ENCODE peak calls at places on chromosomes 11 and 22, in nine cellular contexts. A is activated T-cell treated with anti-CD3 and anti-CD28 coated beads for 1 hour; O is NCI-H69; K is effector memory CD4-positive, alpha-beta T cell; E is T-helper 17 cell; G is transverse colon; X is central memory CD4-positive, alpha-beta T cell; V is glutamatergic neuron; P is GM23338. Z is an unnamed sample.

GRCh38 chr22:27329966-27330645 is 471.4 kb downstream of the MN1 start:
- DNase-seq in O (no peak), P (no peak), E (no peak), X (no peak), G (no peak), A (no peak), K (no peak), V (no peak), Z (no peak)

GRCh38 chr11:69114362-69114761 is 41.4 kb upstream of the SMIM38 start:
- DNase-seq in V (no peak), P (no peak), O (no peak), G (no peak), K (no peak), E (no peak), A (no peak), X (no peak), Z (no peak)

GRCh38 chr11:111520565-111520964 is 6.0 kb downstream of the HOATZ start:
- DNase-seq in P (no peak), G (no peak), O (no peak), V (no peak), A (no peak), X (no peak), E (no peak), K (no peak), Z (no peak)

GRCh38 chr11:329886-330253 is 9.2 kb upstream of the IFITM3 start:
- DNase-seq in A (no peak), X (no peak), K (no peak), P (no peak), G (no peak), O (no peak), V (no peak), E (no peak), Z (no peak)

GRCh38 chr11:85974126-85974525 is 94.8 kb downstream of the PICALM start:
- DNase-seq in K (no peak), E (no peak), A (no peak), V (no peak), G (no peak), O (no peak), P (no peak), X (no peak), Z (no peak)

GRCh38 chr11:69721745-69722144 is 17.9 kb upstream of the FGF19 start:
- DNase-seq in E (no peak), O (peak; percentile 19), V (no peak), A (no peak), X (no peak), P (peak; percentile 59), K (no peak), G (no peak), Z (no peak)

GRCh38 chr22:22390989-22391388 is 117.6 kb downstream of the ZNF280B start:
- DNase-seq in A (no peak), K (no peak), V (no peak), O (no peak), G (no peak), E (no peak), P (no peak), X (no peak), Z (no peak)

GRCh38 chr11:62573006-62573591 is 592 bp downstream of the EEF1G start:
- DNase-seq in G (no peak), V (no peak), K (no peak), P (peak; percentile 26), O (peak; percentile 51), E (no peak), A (no peak), X (no peak), Z (no peak)

GRCh38 chr11:120141144-120142071 is 3.5 kb upstream of the TRIM29 start:
- DNase-seq in X (no peak), O (peak; percentile 29), G (no peak), V (no peak), E (no peak), P (no peak), K (no peak), A (no peak), Z (no peak)

GRCh38 chr11:133520707-133521106 is 11.6 kb downstream of the OPCML start:
- DNase-seq in G (no peak), X (no peak), P (no peak), O (no peak), A (no peak), E (no peak), K (no peak), V (no peak), Z (no peak)

GRCh38 chr11:59710136-59710847 is 3.4 kb downstream of the OR10V1 start:
- DNase-seq in X (no peak), K (no peak), P (no peak), A (no peak), G (no peak), E (no peak), V (no peak), O (no peak), Z (no peak)

GRCh38 chr11:27838674-27839073 is 138.4 kb upstream of the BDNF start:
- DNase-seq in K (no peak), G (no peak), O (no peak), X (no peak), V (no peak), A (no peak), E (no peak), P (no peak), Z (no peak)

GRCh38 chr11:132177106-132177505 is 806.7 kb downstream of the NTM start:
- DNase-seq in X (no peak), G (no peak), A (no peak), P (peak; percentile 80), O (no peak), K (no peak), E (no peak), V (no peak), Z (no peak)

GRCh38 chr11:73439002-73439843 is 63.0 kb downstream of the RELT start:
- DNase-seq in A (no peak), G (peak; percentile 23), O (no peak), X (no peak), K (no peak), E (no peak), V (no peak), P (no peak), Z (no peak)

GRCh38 chr11:112831041-112831440 is 130.2 kb upstream of the NCAM1 start:
- DNase-seq in E (no peak), K (no peak), X (no peak), O (no peak), G (no peak), P (no peak), V (no peak), A (no peak), Z (no peak)

GRCh38 chr22:27123880-27124279 is 466.5 kb downstream of the MIAT start:
- DNase-seq in K (no peak), G (no peak), X (no peak), V (no peak), O (no peak), P (no peak), E (no peak), A (no peak), Z (no peak)

GRCh38 chr11:110022548-110022947 is 70.6 kb upstream of the ZC3H12C start:
- DNase-seq in K (no peak), X (no peak), A (no peak), P (no peak), O (no peak), E (no peak), V (no peak), G (no peak), Z (no peak)

GRCh38 chr11:80846442-80846841 is 1405.6 kb upstream of the TENM4 start:
- DNase-seq in V (no peak), E (no peak), A (no peak), X (no peak), P (no peak), O (no peak), K (no peak), G (no peak), Z (no peak)

GRCh38 chr11:86990520-86990919 is 35.3 kb upstream of the FZD4 start:
- DNase-seq in O (peak; percentile 50), G (no peak), A (no peak), P (peak; percentile 81), V (no peak), E (no peak), X (no peak), K (no peak), Z (no peak)

GRCh38 chr11:44893250-44894216 is 57.1 kb downstream of the TP53I11 start:
- DNase-seq in G (no peak), P (no peak), O (peak; percentile 91), V (no peak), X (no peak), E (no peak), K (no peak), A (no peak), Z (no peak)

GRCh38 chr11:78344114-78344513 is 73.5 kb downstream of the GAB2 start:
- DNase-seq in V (no peak), A (no peak), O (peak; percentile 54), P (no peak), E (no peak), G (no peak), K (no peak), X (no peak), Z (no peak)

GRCh38 chr11:12724301-12725046 is 50.3 kb downstream of the TEAD1 start:
- DNase-seq in V (no peak), E (no peak), X (no peak), A (no peak), K (no peak), O (peak; percentile 100), P (peak; percentile 95), G (peak; percentile 91), Z (no peak)

GRCh38 chr11:17528181-17528691 is 16.0 kb downstream of the USH1C start:
- DNase-seq in K (peak; percentile 16), P (peak; percentile 87), A (peak; percentile 14), O (peak; percentile 67), V (peak; percentile 87), G (peak; percentile 52), X (peak; percentile 5), E (no peak), Z (peak; percentile 34)

GRCh38 chr11:83948205-83948604 is 662.0 kb upstream of the CCDC90B start:
- DNase-seq in A (no peak), G (no peak), P (peak; percentile 28), K (no peak), X (no peak), E (no peak), V (no peak), O (peak; percentile 87), Z (no peak)

GRCh38 chr11:100528872-100529416 is 158.1 kb upstream of the ARHGAP42 start:
- DNase-seq in A (no peak), G (no peak), P (no peak), X (no peak), V (no peak), E (no peak), O (peak; percentile 25), K (no peak), Z (no peak)

GRCh38 chr11:12175694-12176241 is 65.4 kb downstream of the MICAL2 start:
- DNase-seq in G (no peak), A (no peak), P (no peak), K (no peak), O (no peak), V (no peak), X (no peak), E (no peak), Z (no peak)

GRCh38 chr11:19970944-19971343 is 189.3 kb downstream of the DBX1 start:
- DNase-seq in E (no peak), P (no peak), G (no peak), O (no peak), A (no peak), X (no peak), K (no peak), V (no peak), Z (no peak)

GRCh38 chr11:60691636-60692035 is 7.8 kb upstream of the MS4A8 start:
- DNase-seq in O (no peak), V (no peak), A (no peak), P (no peak), E (no peak), X (no peak), G (no peak), K (no peak), Z (no peak)

GRCh38 chr11:32781721-32782120 is 12.7 kb downstream of the CCDC73 start:
- DNase-seq in A (no peak), K (no peak), O (peak; percentile 18), X (no peak), V (no peak), P (no peak), G (no peak), E (no peak), Z (no peak)

GRCh38 chr11:74321487-74322188 is 10.2 kb upstream of the P4HA3 start:
- DNase-seq in O (peak; percentile 93), P (peak; percentile 70), G (no peak), X (no peak), A (no peak), V (peak; percentile 41), E (no peak), K (no peak), Z (no peak)

GRCh38 chr11:69799582-69799981 is 19.6 kb downstream of the FGF3 start:
- DNase-seq in E (no peak), A (no peak), G (no peak), O (peak; percentile 15), P (peak; percentile 85), V (no peak), X (no peak), K (no peak), Z (no peak)